ENCODE peak calls at places on chromosomes 3 and 15, in seven cellular contexts. C is mucosa of descending colon, R is cardiac muscle cell, G is HepG2, I is astrocyte of the spinal cord, W is suprapubic skin, H is neuronal stem cell. V is an unnamed sample.

GRCh38 chr3:24972491-24972890 is 455.6 kb upstream of the RARB start:
- DNase-seq in G (no peak), H (no peak), C (no peak), I (no peak), W (no peak), R (no peak), V (no peak)

GRCh38 chr3:944786-945185 is 148.0 kb upstream of the CNTN6 start:
- DNase-seq in I (no peak), R (no peak), H (no peak), C (no peak), W (no peak), G (no peak), V (no peak)

GRCh38 chr3:40741729-40742128 is 217.0 kb downstream of the ZNF621 start:
- DNase-seq in R (peak), W (no peak), I (peak), H (peak), C (no peak), G (no peak), V (no peak)

GRCh38 chr15:78873796-78874761 is 1.4 kb downstream of the MORF4L1 start:
- DNase-seq in I (no peak), C (no peak), W (no peak), G (no peak), R (no peak), H (no peak), V (no peak)

GRCh38 chr3:33277193-33277882 is at the start of gene FBXL2:
- DNase-seq in G (peak), H (peak), C (peak), R (peak), W (peak), I (peak), V (peak)

GRCh38 chr3:99923873-99924272 is 106.2 kb downstream of the CMSS1 start:
- DNase-seq in H (no peak), I (no peak), G (peak), R (no peak), W (no peak), C (no peak), V (no peak)

GRCh38 chr3:71247948-71248315 is 335.6 kb downstream of the FOXP1 start:
- DNase-seq in I (no peak), H (no peak), R (no peak), W (no peak), C (no peak), G (no peak), V (no peak)

GRCh38 chr3:100401674-100402036 is 316 bp downstream of the LNP1 start:
- DNase-seq in I (no peak), H (no peak), C (peak), R (peak), W (peak), G (no peak), V (no peak)

GRCh38 chr3:42979044-42979962 is at the start of gene GASK1A:
- DNase-seq in I (peak), R (peak), C (peak), H (peak), G (no peak), W (peak), V (peak)

GRCh38 chr3:11581237-11582122 is 62.2 kb downstream of the VGLL4 start:
- DNase-seq in C (no peak), H (no peak), R (no peak), I (no peak), G (no peak), W (no peak), V (no peak)
- H3K4me3 ChIP-seq in C (no peak), H (peak), R (peak), I (peak), G (no peak), W (peak), V (peak)

DNA sequence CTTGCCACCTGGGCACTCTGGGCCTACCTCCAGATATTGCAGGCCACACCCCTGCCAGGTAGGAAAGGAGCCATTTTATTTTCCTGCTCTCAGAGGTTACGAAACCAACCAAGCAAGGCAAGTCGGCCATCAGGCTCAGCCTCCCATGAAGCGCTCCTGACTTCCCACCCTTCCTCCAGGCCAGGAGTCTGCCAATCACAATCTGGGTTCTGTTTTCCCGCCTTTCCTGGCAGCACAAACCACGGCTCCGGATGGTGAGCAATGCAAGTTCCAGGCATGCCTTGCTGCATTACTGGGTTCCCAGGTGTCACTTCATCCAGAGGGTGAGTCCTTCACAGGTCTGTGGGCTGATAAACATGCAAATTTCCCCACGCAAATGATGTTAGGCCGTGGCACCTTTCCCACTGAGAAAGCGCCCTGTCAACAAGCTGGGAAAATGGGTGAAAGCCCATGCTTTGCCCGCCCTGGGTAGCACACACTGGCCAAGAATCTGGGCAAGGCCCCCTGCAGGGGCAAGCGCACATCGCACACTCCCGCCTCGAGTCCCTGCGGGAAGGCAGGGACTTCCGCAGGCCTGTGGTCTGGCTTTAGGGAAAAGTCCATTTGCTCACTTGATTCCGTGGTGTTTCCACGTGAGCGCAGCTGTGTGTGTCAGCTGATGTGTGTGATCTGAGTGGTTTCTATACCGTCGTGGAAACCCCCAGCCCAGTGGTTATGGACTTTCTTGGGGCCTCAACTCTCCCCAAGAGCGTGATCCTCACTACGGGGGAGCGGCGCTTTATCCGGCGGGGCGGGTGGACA is 61.6 kb upstream of the RYK start:
- DNase-seq in C (peak), G (no peak), W (no peak), I (peak), H (no peak), R (peak), V (peak)
- H3K4me3 ChIP-seq in C (no peak), G (no peak), W (peak), I (no peak), H (no peak), R (no peak), V (no peak)

DNA sequence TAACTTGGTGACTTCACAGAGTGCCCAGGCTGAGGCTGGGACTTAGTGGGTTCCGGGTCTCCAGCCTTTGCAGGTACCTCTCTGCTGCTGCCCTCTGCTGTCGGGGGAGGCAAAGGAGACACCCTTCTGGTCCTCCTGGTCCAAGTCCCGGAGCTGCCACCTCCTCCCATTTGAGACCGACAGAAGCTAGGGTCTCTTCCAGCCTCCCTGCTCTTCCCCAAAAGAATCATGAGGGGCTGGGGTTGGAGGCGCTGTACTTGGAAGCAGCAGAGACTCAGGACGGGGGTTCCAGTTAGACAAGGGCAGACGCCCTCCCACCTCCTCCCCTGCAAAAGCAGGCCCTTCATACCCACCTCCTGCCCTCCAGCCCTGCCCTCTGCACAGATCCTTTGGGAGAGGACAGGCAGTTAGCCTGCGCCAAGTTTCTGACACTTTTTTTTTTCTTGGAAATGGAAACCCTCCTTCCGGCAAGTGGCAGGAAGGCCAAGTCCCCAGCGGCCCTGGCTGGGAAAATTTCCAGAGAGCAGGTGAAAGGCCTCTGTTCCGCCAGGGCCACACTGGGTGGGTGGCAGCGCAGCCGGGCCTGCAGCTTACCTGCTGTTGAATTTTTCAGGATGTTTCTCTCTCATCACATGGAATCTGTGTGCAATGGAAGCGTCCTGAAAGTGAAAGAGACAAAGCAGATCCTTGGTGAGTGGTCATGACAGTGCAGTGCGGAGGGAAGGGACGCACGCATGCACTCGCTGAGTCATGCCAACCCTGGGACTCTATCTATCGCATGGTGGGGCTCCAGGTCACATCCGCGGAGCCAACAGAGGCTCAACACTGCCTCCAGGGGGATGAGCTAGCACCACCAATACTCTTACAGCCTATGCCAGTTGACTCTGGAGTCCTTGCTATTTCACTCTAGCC is 119.9 kb downstream of the DGKG start:
- DNase-seq in G (peak), H (peak), C (peak), W (no peak), R (peak), I (peak), V (peak)
- H3K4me3 ChIP-seq in G (peak), H (no peak), C (no peak), W (peak), R (no peak), I (no peak), V (no peak)

DNA sequence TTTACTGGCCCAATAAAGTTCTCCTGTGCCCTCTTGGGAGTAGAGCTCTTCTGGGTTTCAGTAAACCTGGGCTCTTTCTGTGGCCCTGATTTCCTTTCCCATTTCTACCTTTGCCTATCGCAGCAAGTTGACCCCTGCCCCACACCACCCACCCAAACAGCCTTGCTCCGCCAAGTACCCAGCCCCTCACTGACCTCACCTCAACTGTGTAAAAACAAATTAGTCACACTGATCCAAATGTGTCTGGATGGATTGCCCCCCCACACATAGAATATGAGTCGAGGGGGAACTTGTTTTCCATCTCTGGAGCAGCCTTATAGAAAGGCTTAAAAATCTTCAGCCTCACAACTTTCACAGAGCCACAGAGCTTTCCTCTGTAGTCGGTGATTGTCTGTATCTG is 28.6 kb upstream of the VEPH1 start:
- DNase-seq in H (no peak), R (peak), G (no peak), C (no peak), W (no peak), I (peak), V (no peak)
- H3K4me3 ChIP-seq in H (no peak), R (no peak), G (no peak), C (no peak), W (no peak), I (peak), V (no peak)

GRCh38 chr3:52780298-52780585 is 2.8 kb downstream of the ITIH1 start:
- DNase-seq in W (no peak), H (no peak), I (no peak), C (no peak), R (no peak), G (no peak), V (no peak)

GRCh38 chr3:52781741-52782140 is 4.3 kb downstream of the ITIH1 start:
- DNase-seq in C (no peak), I (no peak), W (no peak), H (no peak), R (no peak), G (no peak), V (peak)

GRCh38 chr3:52783211-52783555 is 5.8 kb downstream of the ITIH1 start:
- DNase-seq in H (no peak), C (no peak), R (no peak), G (no peak), W (no peak), I (no peak), V (no peak)

GRCh38 chr3:52784021-52784621 is 6.7 kb downstream of the ITIH1 start:
- DNase-seq in G (no peak), C (no peak), W (peak), R (no peak), I (no peak), H (no peak), V (peak)

DNA sequence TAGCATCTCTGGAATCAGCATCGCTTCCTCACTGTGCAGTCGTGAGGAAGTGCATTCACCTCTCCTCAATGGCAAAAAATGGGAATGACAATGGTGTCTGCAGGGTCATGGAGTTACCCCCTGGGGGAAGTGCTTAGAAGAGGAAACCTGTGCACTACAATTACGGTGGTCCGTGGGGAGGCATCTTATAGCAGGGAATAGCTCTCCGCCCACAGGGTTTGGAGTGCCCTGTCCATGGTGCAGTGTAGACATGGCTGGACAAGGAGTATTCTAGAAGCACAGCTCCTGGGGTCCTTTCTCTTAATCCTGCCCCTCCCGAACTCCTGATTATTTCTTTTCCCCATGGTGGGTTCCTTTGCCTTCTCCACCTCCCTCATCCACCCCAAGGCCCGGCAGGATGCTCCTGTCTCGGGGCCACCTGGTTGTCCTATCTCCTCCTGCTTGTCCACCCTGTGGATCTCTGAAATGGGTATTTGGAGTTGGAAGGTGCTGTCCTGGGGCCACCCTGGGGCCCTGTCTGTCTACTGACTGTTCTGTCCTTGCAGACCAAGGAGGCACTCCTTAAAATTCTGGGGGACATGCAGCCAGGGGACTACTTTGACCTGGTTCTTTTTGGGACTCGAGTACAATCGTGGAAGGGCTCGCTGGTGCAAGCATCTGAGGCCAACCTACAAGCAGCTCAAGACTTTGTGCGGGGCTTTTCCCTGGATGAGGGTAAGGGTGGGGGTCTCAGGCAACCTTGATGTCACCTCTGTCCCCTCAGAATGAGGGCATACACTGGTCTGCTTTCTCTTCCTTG is 5.2 kb downstream of the ITIH1 start:
- DNase-seq in C (no peak), R (no peak), W (peak), G (no peak), H (no peak), I (no peak), V (peak)
- H3K4me3 ChIP-seq in C (no peak), R (no peak), W (no peak), G (no peak), H (no peak), I (no peak), V (no peak)

GRCh38 chr3:170506556-170506955 is 79.3 kb downstream of the SLC7A14 start:
- DNase-seq in W (no peak), G (peak), C (no peak), H (no peak), I (peak), R (peak), V (no peak)
- H3K4me3 ChIP-seq in W (no peak), G (no peak), C (no peak), H (no peak), I (no peak), R (no peak), V (no peak)

GRCh38 chr3:187746059-187746453 is 788 bp upstream of the BCL6 start:
- DNase-seq in R (peak), I (no peak), H (no peak), G (no peak), W (no peak), C (no peak), V (no peak)
- H3K4me3 ChIP-seq in R (peak), I (peak), H (peak), G (peak), W (peak), C (no peak), V (peak)

DNA sequence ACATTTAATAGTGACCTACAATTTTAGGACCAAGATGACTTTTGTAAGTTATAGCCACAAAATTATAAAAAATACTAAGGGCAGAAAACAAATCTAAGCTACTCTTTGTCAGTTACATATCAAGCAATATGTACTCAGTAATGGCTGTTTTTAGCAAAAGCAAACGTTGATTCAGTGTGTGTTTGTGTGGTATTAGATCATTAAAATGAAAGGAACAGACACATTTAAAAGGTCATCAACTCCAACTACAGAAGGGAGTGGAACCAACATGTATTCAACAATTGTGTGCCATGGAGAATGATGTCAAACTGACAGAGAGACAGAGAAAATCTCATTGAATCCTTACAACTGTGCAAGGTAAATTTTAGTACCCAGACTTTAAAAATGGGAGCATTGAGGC is 268.8 kb upstream of the STT3B start:
- DNase-seq in C (no peak), G (peak), H (no peak), I (no peak), W (no peak), R (no peak), V (no peak)
- H3K4me3 ChIP-seq in C (no peak), G (no peak), H (no peak), I (no peak), W (no peak), R (no peak), V (no peak)

GRCh38 chr3:112746675-112747276 is 99.9 kb downstream of the CD200R1L start:
- DNase-seq in H (no peak), G (no peak), R (peak), W (no peak), I (no peak), C (no peak), V (no peak)
- H3K4me3 ChIP-seq in H (no peak), G (no peak), R (no peak), W (no peak), I (no peak), C (no peak), V (no peak)

GRCh38 chr3:196255776-196256175 is 31.8 kb downstream of the PCYT1A start:
- DNase-seq in I (no peak), C (no peak), H (no peak), G (peak), R (no peak), W (no peak), V (no peak)

GRCh38 chr3:196246612-196247308 is 30.4 kb downstream of the SLC51A start:
- DNase-seq in C (no peak), W (no peak), I (peak), G (no peak), R (peak), H (no peak), V (no peak)

GRCh38 chr3:196254376-196255283 is 32.9 kb downstream of the PCYT1A start:
- DNase-seq in I (no peak), W (no peak), H (no peak), R (no peak), G (no peak), C (no peak), V (no peak)

DNA sequence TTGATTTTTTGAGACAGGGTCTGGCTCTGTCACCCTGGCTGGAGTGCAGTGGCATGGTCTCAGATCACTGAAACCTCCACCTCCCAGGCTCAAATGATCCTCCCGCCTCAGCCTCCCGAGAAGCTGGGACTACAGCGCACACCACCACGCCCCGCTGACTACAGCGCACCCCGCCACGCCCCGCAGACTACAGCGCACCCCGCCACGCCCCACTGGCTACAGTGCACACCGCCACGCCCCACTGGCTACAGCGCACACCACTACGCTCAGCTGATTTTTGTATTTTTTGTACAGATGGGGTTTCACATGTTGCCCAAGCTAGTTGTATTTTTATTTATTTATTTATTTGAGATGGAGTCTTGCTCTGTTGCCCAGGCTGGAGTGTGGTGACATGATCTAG is 35.6 kb downstream of the SLC51A start:
- DNase-seq in I (no peak), C (no peak), W (no peak), H (no peak), G (no peak), R (no peak), V (no peak)
- H3K4me3 ChIP-seq in I (no peak), C (no peak), W (no peak), H (no peak), G (no peak), R (no peak), V (no peak)

V was measured in endodermal cell.